ENCODE peak calls at places on chromosomes 13 and 19, in six cellular contexts. G is fibroblast of pulmonary artery, W is OCI-LY7, K is sigmoid colon, C is heart right ventricle, B is A549. T is an unnamed sample.

GRCh38 chr13:31044658-31045620 is 112.5 kb downstream of the TEX26 start:
- DNase-seq in G (no peak), W (no peak), K (no peak), C (no peak), B (no peak), T (no peak)

GRCh38 chr13:27371932-27372331 is 52.5 kb upstream of the GTF3A start:
- DNase-seq in G (no peak), W (no peak), K (no peak), C (no peak), B (no peak), T (no peak)

GRCh38 chr13:64371045-64371444 is 2859.1 kb downstream of the PCDH9 start:
- DNase-seq in G (no peak), W (no peak), K (no peak), C (no peak), B (peak), T (no peak)

GRCh38 chr13:36089130-36089529 is 42.1 kb downstream of the DCLK1 start:
- DNase-seq in G (no peak), W (no peak), K (peak), C (no peak), B (no peak), T (no peak)

GRCh38 chr19:47315125-47315821 is 5.6 kb downstream of the C5AR1 start:
- DNase-seq in G (peak), W (no peak), K (peak), C (no peak), B (peak), T (no peak)

GRCh38 chr13:110444226-110444653 is 117.3 kb downstream of the RAB20 start:
- DNase-seq in G (peak), W (no peak), K (peak), C (no peak), B (no peak), T (no peak)

GRCh38 chr13:106473174-106473573 is 62.3 kb downstream of the EFNB2 start:
- DNase-seq in G (no peak), W (no peak), K (no peak), C (peak), B (no peak), T (no peak)

GRCh38 chr13:26132756-26133155 is 80.9 kb upstream of the SHISA2 start:
- DNase-seq in G (peak), W (no peak), K (no peak), C (no peak), B (no peak), T (no peak)

GRCh38 chr13:45365558-45365885 is 24.5 kb upstream of the TPT1 start:
- DNase-seq in G (no peak), W (no peak), K (no peak), C (no peak), B (no peak), T (no peak)

GRCh38 chr19:17243854-17244617 is 1.7 kb downstream of the NR2F6 start:
- DNase-seq in G (peak), W (peak), K (no peak), C (peak), B (peak), T (no peak)

GRCh38 chr13:91133941-91134772 is 213.3 kb upstream of the MIR17HG start:
- DNase-seq in G (peak), W (peak), K (no peak), C (no peak), B (peak), T (no peak)

GRCh38 chr13:106205871-106206270 is 329.6 kb downstream of the EFNB2 start:
- DNase-seq in G (no peak), W (no peak), K (no peak), C (no peak), B (no peak), T (no peak)

GRCh38 chr19:8324186-8325050 is 3.1 kb downstream of the RPS28 start:
- DNase-seq in G (no peak), W (peak), K (no peak), C (peak), B (no peak), T (no peak)

GRCh38 chr13:111282425-111282824 is 38.0 kb upstream of the TEX29 start:
- DNase-seq in G (no peak), W (no peak), K (no peak), C (no peak), B (no peak), T (no peak)

GRCh38 chr13:67069117-67069767 is 160.9 kb downstream of the PCDH9 start:
- DNase-seq in G (no peak), W (no peak), K (no peak), C (no peak), B (peak), T (no peak)

GRCh38 chr13:39306639-39307589 is 268.7 kb downstream of the NHLRC3 start:
- DNase-seq in G (no peak), W (no peak), K (no peak), C (no peak), B (no peak), T (no peak)

GRCh38 chr19:1720237-1720636 is 33.1 kb upstream of the ONECUT3 start:
- DNase-seq in G (no peak), W (no peak), K (no peak), C (no peak), B (no peak), T (no peak)
- TF ChIP-seq CTCF in G (no peak), W (no peak), K (no peak), C (no peak), B (no peak), T (no peak)

GRCh38 chr13:54445453-54445852 is 1416.8 kb downstream of the OLFM4 start:
- DNase-seq in G (no peak), W (no peak), K (no peak), C (no peak), B (no peak), T (no peak)

GRCh38 chr13:54445865-54446264 is 1417.3 kb downstream of the OLFM4 start:
- DNase-seq in G (no peak), W (no peak), K (no peak), C (no peak), B (no peak), T (no peak)

DNA sequence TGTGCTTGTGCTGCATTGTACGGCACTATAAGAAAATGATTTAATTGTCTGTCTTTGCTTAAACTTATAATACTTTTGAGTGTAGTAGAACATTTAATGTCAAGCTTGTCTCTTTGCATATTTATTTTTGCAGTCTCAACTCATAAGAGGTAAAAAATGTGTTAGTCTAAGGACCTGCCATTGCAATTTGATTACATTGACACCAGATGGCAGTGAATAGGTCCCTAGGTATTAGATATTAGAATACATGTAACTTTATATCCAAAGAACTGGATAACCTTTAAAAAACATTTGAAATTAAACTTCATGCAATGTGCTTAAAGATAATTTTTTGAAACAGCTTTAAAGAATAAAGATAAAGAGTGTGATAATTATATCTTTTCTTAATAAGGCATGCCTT is 1421.3 kb downstream of the OLFM4 start:
- DNase-seq in G (no peak), W (no peak), K (no peak), C (no peak), B (no peak), T (no peak)
- TF ChIP-seq CTCF in G (no peak), W (peak), K (no peak), C (no peak), B (no peak), T (peak)

GRCh38 chr19:6071840-6072239 is 38.5 kb downstream of the RFX2 start:
- DNase-seq in G (no peak), W (no peak), K (no peak), C (no peak), B (no peak), T (peak)
- TF ChIP-seq CTCF in G (no peak), W (no peak), K (no peak), C (no peak), B (no peak), T (no peak)

GRCh38 chr19:13952154-13953020 is at the start of gene DCAF15:
- DNase-seq in G (peak), W (peak), K (peak), C (peak), B (peak), T (peak)
- TF ChIP-seq CTCF in G (no peak), W (no peak), K (no peak), C (no peak), B (no peak), T (no peak)

GRCh38 chr13:95301947-95302386 is 716 bp upstream of the ABCC4 start:
- DNase-seq in G (peak), W (no peak), K (no peak), C (no peak), B (no peak), T (no peak)

GRCh38 chr13:95298971-95299627 is 2.2 kb downstream of the ABCC4 start:
- DNase-seq in G (peak), W (no peak), K (no peak), C (no peak), B (peak), T (no peak)

GRCh38 chr13:95301135-95301946 is at the start of gene ABCC4:
- DNase-seq in G (peak), W (peak), K (peak), C (peak), B (peak), T (peak)

GRCh38 chr13:95298169-95298940 is 2.9 kb downstream of the ABCC4 start:
- DNase-seq in G (no peak), W (no peak), K (no peak), C (no peak), B (no peak), T (no peak)

GRCh38 chr13:95300625-95301134 is 571 bp downstream of the ABCC4 start:
- DNase-seq in G (peak), W (peak), K (peak), C (peak), B (peak), T (peak)
- TF ChIP-seq CTCF in G (peak), W (peak), K (no peak), C (no peak), B (no peak), T (no peak)

GRCh38 chr19:21483589-21484170 is 21.7 kb upstream of the ZNF429 start:
- DNase-seq in G (peak), W (peak), K (peak), C (peak), B (peak), T (no peak)
- TF ChIP-seq CTCF in G (peak), W (peak), K (peak), C (peak), B (no peak), T (peak)

T was measured in type B pancreatic cell.